ENCODE peak calls at places on chromosomes 1 and 21, in five cellular contexts. Q is hepatocyte, J is fibroblast of mammary gland, K is endothelial cell, D is GM20000. R is an unnamed sample.

GRCh38 chr1:171965802-171966201 is 124.5 kb downstream of the DNM3 start:
- DNase-seq in K (no peak), D (no peak), J (peak), Q (no peak), R (peak)

GRCh38 chr21:28160378-28160777 is 832.3 kb downstream of the LTN1 start:
- DNase-seq in J (peak), Q (no peak), D (no peak), K (no peak), R (peak)

GRCh38 chr1:45585496-45586075 is 1.7 kb downstream of the NASP start:
- DNase-seq in K (no peak), J (no peak), Q (no peak), D (no peak), R (no peak)

GRCh38 chr1:1937061-1937460 is 18.0 kb upstream of the TMEM52 start:
- DNase-seq in J (no peak), K (no peak), Q (no peak), D (no peak), R (no peak)

GRCh38 chr1:54871275-54872040 is 15.5 kb downstream of the DHCR24 start:
- DNase-seq in K (no peak), D (no peak), J (no peak), Q (no peak), R (no peak)

GRCh38 chr1:117967900-117968299 is 38.4 kb downstream of the WDR3 start:
- DNase-seq in D (no peak), Q (peak), J (peak), K (no peak), R (peak)

GRCh38 chr1:241990040-241990439 is 8.9 kb downstream of the MAP1LC3C start:
- DNase-seq in Q (peak), J (peak), D (no peak), K (no peak), R (peak)

GRCh38 chr1:56819393-56819899 is at the start of gene FYB2:
- DNase-seq in Q (peak), K (no peak), D (no peak), J (no peak), R (no peak)

GRCh38 chr1:174414205-174414604 is 33.6 kb upstream of the GPR52 start:
- DNase-seq in Q (no peak), J (no peak), D (no peak), K (no peak), R (no peak)

GRCh38 chr1:245788269-245788668 is 633.5 kb downstream of the KIF26B start:
- DNase-seq in Q (peak), J (peak), K (no peak), D (no peak), R (peak)

GRCh38 chr1:15455522-15455921 is 1.0 kb upstream of the CELA2A start:
- DNase-seq in K (no peak), Q (no peak), J (peak), D (no peak), R (peak)

GRCh38 chr1:200659269-200659668 is 10.4 kb downstream of the DDX59 start:
- DNase-seq in Q (no peak), J (no peak), K (no peak), D (no peak), R (no peak)

GRCh38 chr1:165539306-165539705 is 4.5 kb upstream of the LRRC52 start:
- DNase-seq in J (no peak), D (no peak), Q (peak), K (no peak), R (no peak)

GRCh38 chr1:1123581-1124507 is 8.0 kb upstream of the C1orf159 start:
- DNase-seq in Q (peak), J (peak), K (no peak), D (no peak), R (peak)

GRCh38 chr21:15272171-15272570 is 207.4 kb upstream of the NRIP1 start:
- DNase-seq in J (no peak), Q (no peak), K (no peak), D (no peak), R (no peak)

GRCh38 chr1:81619156-81619555 is 181.6 kb upstream of the ADGRL2 start:
- DNase-seq in J (no peak), D (no peak), Q (no peak), K (no peak), R (no peak)

GRCh38 chr1:200330770-200331428 is 78.9 kb downstream of the ZNF281 start:
- DNase-seq in K (no peak), J (no peak), Q (no peak), D (no peak), R (no peak)

GRCh38 chr1:59952065-59952464 is 25.5 kb upstream of the CYP2J2 start:
- DNase-seq in K (no peak), Q (no peak), J (peak), D (no peak), R (no peak)

GRCh38 chr1:26404641-26405040 is 6.0 kb upstream of the LIN28A start:
- DNase-seq in Q (no peak), J (no peak), K (no peak), D (no peak), R (no peak)

GRCh38 chr1:115064461-115064860 is 24.8 kb downstream of the TSPAN2 start:
- DNase-seq in J (no peak), Q (no peak), D (no peak), K (no peak), R (no peak)

GRCh38 chr1:95582746-95583145 is 348.7 kb downstream of the RWDD3 start:
- DNase-seq in J (no peak), D (no peak), K (no peak), Q (no peak), R (no peak)

GRCh38 chr1:217133958-217134856 is 411.0 kb upstream of the ESRRG start:
- DNase-seq in Q (peak), J (peak), K (peak), D (no peak), R (peak)

GRCh38 chr1:226674892-226675719 is 64.0 kb downstream of the ITPKB start:
- DNase-seq in K (no peak), J (no peak), Q (no peak), D (peak), R (no peak)

GRCh38 chr1:217076902-217077301 is 353.7 kb upstream of the ESRRG start:
- DNase-seq in D (no peak), J (no peak), Q (no peak), K (no peak), R (no peak)

GRCh38 chr1:167601442-167602380 is 28.3 kb upstream of the RCSD1 start:
- DNase-seq in K (no peak), D (peak), J (no peak), Q (no peak), R (no peak)

GRCh38 chr1:61139324-61140055 is 57.1 kb downstream of the NFIA start:
- DNase-seq in J (peak), Q (no peak), K (no peak), D (no peak), R (peak)

GRCh38 chr1:230808268-230808872 is 60.0 kb downstream of the C1orf198 start:
- DNase-seq in J (peak), D (no peak), Q (no peak), K (no peak), R (peak)

GRCh38 chr1:64136296-64136695 is 67.1 kb upstream of the UBE2U start:
- DNase-seq in Q (no peak), J (peak), D (no peak), K (no peak), R (no peak)

GRCh38 chr1:25469177-25469576 is 38.5 kb downstream of the MACO1 start:
- DNase-seq in K (no peak), J (peak), Q (no peak), D (no peak), R (peak)

GRCh38 chr1:154812911-154813816 is 56.9 kb downstream of the KCNN3 start:
- DNase-seq in Q (peak), D (no peak), K (no peak), J (peak), R (no peak)

GRCh38 chr21:45918835-45919467 is 62.6 kb upstream of the COL6A1 start:
- DNase-seq in K (no peak), Q (no peak), J (no peak), D (no peak), R (no peak)

GRCh38 chr1:184669400-184669799 is 85.3 kb downstream of the EDEM3 start:
- DNase-seq in Q (no peak), J (no peak), K (no peak), D (no peak), R (no peak)
- TF ChIP-seq CTCF in Q (no peak), J (no peak), K (no peak), D (no peak), R (no peak)

DNA sequence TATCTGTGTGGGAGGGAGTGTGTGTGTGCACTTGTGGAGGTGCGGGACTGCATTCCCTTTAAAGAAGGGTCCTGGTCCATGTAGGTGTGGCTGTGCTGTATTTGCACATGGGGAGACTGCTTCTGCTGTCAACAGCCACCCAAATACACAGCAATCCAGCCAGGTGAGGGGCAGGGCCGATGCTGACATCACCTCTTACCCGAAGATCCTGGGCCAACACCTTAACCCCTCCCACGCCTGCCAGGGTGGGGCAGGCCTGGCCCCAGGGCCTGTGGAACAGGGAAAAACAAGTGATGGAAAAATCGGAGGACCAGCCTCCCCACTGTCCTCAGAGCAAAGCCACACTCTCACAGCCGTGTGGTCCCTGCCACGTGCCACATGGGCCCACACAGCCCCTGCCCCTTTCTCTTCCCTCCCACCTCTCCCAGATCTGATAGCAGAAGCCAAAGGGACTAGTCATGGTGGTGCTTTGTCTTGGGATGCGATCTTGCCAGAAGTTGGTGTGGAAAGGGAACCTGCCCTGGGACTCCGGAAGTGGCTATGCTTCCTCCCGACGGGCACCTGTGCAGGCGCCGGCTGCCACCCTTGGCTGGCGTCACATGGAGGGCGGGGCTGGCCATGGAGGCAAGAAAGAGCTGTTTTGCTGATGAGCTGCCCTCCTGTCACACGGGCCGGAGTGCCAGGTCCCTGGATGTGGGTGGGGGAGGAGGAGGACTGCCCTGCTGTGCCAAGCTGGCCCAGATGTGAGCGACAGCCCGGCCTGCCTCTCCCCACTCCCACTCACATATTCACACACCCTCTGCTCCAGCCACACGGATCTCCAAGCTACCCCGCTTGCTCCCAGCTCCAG is 7.8 kb upstream of the CASZ1 start:
- DNase-seq in J (no peak), D (no peak), Q (peak), K (no peak), R (no peak)
- TF ChIP-seq CTCF in J (no peak), D (no peak), Q (no peak), K (no peak), R (no peak)

GRCh38 chr1:193069748-193070394 is 10.5 kb downstream of the RO60 start:
- DNase-seq in D (no peak), K (no peak), Q (no peak), J (peak), R (no peak)
- TF ChIP-seq CTCF in D (no peak), K (peak), Q (peak), J (peak), R (peak)

DNA sequence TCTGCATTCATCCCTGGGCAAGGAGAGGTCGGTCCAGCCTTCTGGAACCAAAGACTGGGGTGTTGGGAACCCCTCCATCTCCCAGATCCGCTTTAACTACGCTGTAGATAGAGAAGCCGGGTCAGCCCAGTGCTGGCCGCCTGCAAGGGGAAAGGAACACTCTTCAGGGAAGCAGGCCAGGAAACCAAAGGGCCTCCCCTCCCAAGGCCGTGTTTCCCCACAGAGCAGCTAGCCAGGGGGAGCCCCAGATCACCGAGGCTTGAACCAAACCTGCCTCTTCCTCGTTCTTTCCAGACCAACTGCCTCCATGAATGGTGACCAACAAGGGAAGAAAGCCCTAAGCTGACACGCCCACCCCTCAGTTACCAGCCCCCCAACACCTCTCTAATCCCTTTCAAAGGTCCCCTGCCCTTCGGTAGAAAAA is 1.2 kb upstream of the CHD5 start:
- DNase-seq in Q (no peak), J (no peak), D (peak), K (no peak), R (no peak)
- TF ChIP-seq CTCF in Q (no peak), J (no peak), D (no peak), K (no peak), R (no peak)

GRCh38 chr1:48105167-48105566 is 108.0 kb upstream of the TRABD2B start:
- DNase-seq in J (peak), D (no peak), Q (no peak), K (no peak), R (peak)
- TF ChIP-seq CTCF in J (peak), D (no peak), Q (peak), K (no peak), R (peak)